ENCODE peak calls at places on chromosome 13, in four cellular contexts. One of them, this sample, is unnamed.

GRCh38 chr13:100394005-100394695 is 194.4 kb downstream of the GGACT start:
- DNase-seq in mesendoderm: no peak
- DNase-seq in neuronal stem cell: no peak
- DNase-seq in H9: no peak
- DNase-seq in this sample: peak; percentile 84

GRCh38 chr13:51425410-51426042 is 27.3 kb downstream of the INTS6 start:
- DNase-seq in neuronal stem cell: no peak
- DNase-seq in H9: no peak
- DNase-seq in mesendoderm: peak; percentile 4
- DNase-seq in this sample: peak; percentile 62

GRCh38 chr13:27920677-27921420 is 1.0 kb downstream of the PDX1 start:
- DNase-seq in H9: peak; percentile 49
- DNase-seq in neuronal stem cell: peak; percentile 36
- DNase-seq in mesendoderm: peak; percentile 53
- DNase-seq in this sample: peak; percentile 45

GRCh38 chr13:23615677-23616076 is 45.5 kb downstream of the TNFRSF19 start:
- DNase-seq in H9: no peak
- DNase-seq in neuronal stem cell: peak; percentile 71
- DNase-seq in mesendoderm: peak; percentile 53
- DNase-seq in this sample: no peak

GRCh38 chr13:101785858-101786257 is 333.4 kb downstream of the ITGBL1 start:
- DNase-seq in neuronal stem cell: peak; percentile 5
- DNase-seq in mesendoderm: peak; percentile 82
- DNase-seq in H9: peak; percentile 72
- DNase-seq in this sample: peak; percentile 24

GRCh38 chr13:76523740-76524382 is 362.3 kb downstream of the KCTD12 start:
- DNase-seq in H9: no peak
- DNase-seq in mesendoderm: peak; percentile 18
- DNase-seq in neuronal stem cell: no peak
- DNase-seq in this sample: no peak

GRCh38 chr13:113160983-113161382 is 2.5 kb downstream of the PROZ start:
- DNase-seq in mesendoderm: no peak
- DNase-seq in neuronal stem cell: no peak
- DNase-seq in H9: no peak
- DNase-seq in this sample: no peak

GRCh38 chr13:61086052-61086451 is 329.6 kb downstream of the PCDH20 start:
- DNase-seq in mesendoderm: peak; percentile 19
- DNase-seq in neuronal stem cell: no peak
- DNase-seq in H9: no peak
- DNase-seq in this sample: no peak

GRCh38 chr13:44106231-44107152 is 226.8 kb downstream of the LACC1 start:
- DNase-seq in neuronal stem cell: no peak
- DNase-seq in H9: no peak
- DNase-seq in mesendoderm: no peak
- DNase-seq in this sample: no peak

GRCh38 chr13:47723898-47724297 is 277.2 kb downstream of the SUCLA2 start:
- DNase-seq in H9: no peak
- DNase-seq in neuronal stem cell: no peak
- DNase-seq in mesendoderm: peak; percentile 26
- DNase-seq in this sample: no peak

GRCh38 chr13:109787135-109787954 is 962 bp upstream of the IRS2 start:
- DNase-seq in H9: peak; percentile 62
- DNase-seq in mesendoderm: peak; percentile 78
- DNase-seq in neuronal stem cell: peak; percentile 69
- DNase-seq in this sample: peak; percentile 63

GRCh38 chr13:28451482-28452217 is 43.3 kb downstream of the FLT1 start:
- DNase-seq in mesendoderm: peak; percentile 55
- DNase-seq in H9: peak; percentile 59
- DNase-seq in neuronal stem cell: no peak
- DNase-seq in this sample: no peak

GRCh38 chr13:46571189-46571901 is 18.4 kb downstream of the LRCH1 start:
- DNase-seq in mesendoderm: peak; percentile 29
- DNase-seq in neuronal stem cell: no peak
- DNase-seq in H9: no peak
- DNase-seq in this sample: peak; percentile 71

GRCh38 chr13:60431108-60431700 is 34.2 kb downstream of the TDRD3 start:
- DNase-seq in H9: no peak
- DNase-seq in mesendoderm: peak; percentile 73
- DNase-seq in neuronal stem cell: peak; percentile 41
- DNase-seq in this sample: peak; percentile 67

GRCh38 chr13:56924401-56924800 is 216.3 kb upstream of the PRR20A start:
- DNase-seq in H9: no peak
- DNase-seq in neuronal stem cell: no peak
- DNase-seq in mesendoderm: no peak
- DNase-seq in this sample: no peak

GRCh38 chr13:63190742-63191141 is 1775.1 kb upstream of the PCDH20 start:
- DNase-seq in mesendoderm: peak; percentile 65
- DNase-seq in neuronal stem cell: no peak
- DNase-seq in H9: no peak
- DNase-seq in this sample: peak; percentile 62

GRCh38 chr13:87798536-87798935 is 127.4 kb downstream of the SLITRK5 start:
- DNase-seq in H9: no peak
- DNase-seq in neuronal stem cell: no peak
- DNase-seq in mesendoderm: no peak
- DNase-seq in this sample: no peak

GRCh38 chr13:28485097-28485496 is 9.8 kb downstream of the FLT1 start:
- DNase-seq in mesendoderm: no peak
- DNase-seq in neuronal stem cell: no peak
- DNase-seq in H9: no peak
- DNase-seq in this sample: no peak

GRCh38 chr13:86986448-86986847 is 684.7 kb upstream of the SLITRK5 start:
- DNase-seq in mesendoderm: peak; percentile 16
- DNase-seq in neuronal stem cell: peak; percentile 52
- DNase-seq in H9: no peak
- DNase-seq in this sample: peak; percentile 45

GRCh38 chr13:44259045-44260042 is 114.3 kb upstream of the SERP2 start:
- DNase-seq in H9: no peak
- DNase-seq in mesendoderm: no peak
- DNase-seq in neuronal stem cell: no peak
- DNase-seq in this sample: peak; percentile 91

GRCh38 chr13:113209880-113210421 is 538 bp downstream of the CUL4A start:
- DNase-seq in mesendoderm: peak; percentile 83
- DNase-seq in H9: peak; percentile 72
- DNase-seq in neuronal stem cell: peak; percentile 47
- DNase-seq in this sample: peak; percentile 82

GRCh38 chr13:19587635-19588300 is 26.4 kb upstream of the TPTE2 start:
- DNase-seq in mesendoderm: peak; percentile 20
- DNase-seq in H9: no peak
- DNase-seq in neuronal stem cell: no peak
- DNase-seq in this sample: peak; percentile 27

GRCh38 chr13:46894534-46894906 is 2.3 kb downstream of the HTR2A start:
- DNase-seq in H9: no peak
- DNase-seq in neuronal stem cell: no peak
- DNase-seq in mesendoderm: no peak
- DNase-seq in this sample: peak; percentile 16

GRCh38 chr13:29707876-29708543 is 112.5 kb upstream of the SLC7A1 start:
- DNase-seq in H9: peak; percentile 86
- DNase-seq in neuronal stem cell: peak; percentile 17
- DNase-seq in mesendoderm: peak; percentile 84
- DNase-seq in this sample: peak; percentile 51

GRCh38 chr13:47085346-47085745 is 188.5 kb upstream of the HTR2A start:
- DNase-seq in neuronal stem cell: no peak
- DNase-seq in mesendoderm: no peak
- DNase-seq in H9: no peak
- DNase-seq in this sample: no peak

GRCh38 chr13:28347456-28348371 is 147.2 kb downstream of the FLT1 start:
- DNase-seq in mesendoderm: peak; percentile 69
- DNase-seq in neuronal stem cell: no peak
- DNase-seq in H9: no peak
- DNase-seq in this sample: no peak

GRCh38 chr13:51070005-51070649 is 40.9 kb downstream of the C13orf42 start:
- DNase-seq in H9: peak; percentile 87
- DNase-seq in mesendoderm: peak; percentile 84
- DNase-seq in neuronal stem cell: peak; percentile 83
- DNase-seq in this sample: peak; percentile 74

GRCh38 chr13:101919541-101920306 is 467.2 kb downstream of the ITGBL1 start:
- DNase-seq in neuronal stem cell: peak; percentile 56
- DNase-seq in mesendoderm: peak; percentile 65
- DNase-seq in H9: peak; percentile 73
- DNase-seq in this sample: peak; percentile 42

GRCh38 chr13:21478881-21479808 is 20.0 kb upstream of the ZDHHC20 start:
- DNase-seq in neuronal stem cell: peak; percentile 65
- DNase-seq in H9: no peak
- DNase-seq in mesendoderm: peak; percentile 80
- DNase-seq in this sample: peak; percentile 84

GRCh38 chr13:57630661-57631606 is 610 bp upstream of the PCDH17 start:
- DNase-seq in H9: peak; percentile 35
- DNase-seq in mesendoderm: peak; percentile 30
- DNase-seq in neuronal stem cell: no peak
- DNase-seq in this sample: peak; percentile 64

GRCh38 chr13:69496951-69497350 is 610.7 kb upstream of the ATXN8OS start:
- DNase-seq in mesendoderm: no peak
- DNase-seq in H9: no peak
- DNase-seq in neuronal stem cell: no peak
- DNase-seq in this sample: no peak

GRCh38 chr13:104008571-104009435 is 942.6 kb upstream of the SLC10A2 start:
- DNase-seq in H9: no peak
- DNase-seq in neuronal stem cell: no peak
- DNase-seq in mesendoderm: no peak
- DNase-seq in this sample: peak; percentile 68

DNA sequence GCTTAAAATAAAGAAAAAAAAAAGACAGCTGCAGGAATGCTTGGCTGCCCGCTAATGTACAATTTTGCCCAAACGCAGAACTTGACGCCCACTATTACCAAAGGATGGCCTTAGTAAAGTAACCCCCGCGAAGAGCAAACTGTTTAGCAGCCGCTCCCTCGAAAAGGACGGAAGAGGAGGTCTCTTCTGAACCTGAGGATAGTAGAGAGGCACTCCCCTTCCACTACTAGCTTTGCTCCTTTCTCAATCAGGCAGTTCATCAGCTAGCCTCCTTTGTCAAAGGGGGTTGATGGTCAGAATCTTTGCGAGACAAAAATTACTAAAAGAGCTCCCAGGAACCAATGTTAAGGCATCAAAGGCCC is 556 bp downstream of the CAB39L start:
- DNase-seq in neuronal stem cell: peak; percentile 40
- DNase-seq in mesendoderm: no peak
- DNase-seq in H9: no peak
- DNase-seq in this sample: no peak
- H3K4me2 ChIP-seq in neuronal stem cell: peak overlapping the region; percentile 66
- H3K4me2 ChIP-seq in mesendoderm: peak overlapping the region; percentile 28
- H3K4me2 ChIP-seq in H9: peak overlapping the region; percentile 77
- H3K4me2 ChIP-seq in this sample: peak overlapping the region; percentile 53

GRCh38 chr13:112052213-112052612 is 14.7 kb upstream of the SOX1 start:
- DNase-seq in mesendoderm: no peak
- DNase-seq in neuronal stem cell: no peak
- DNase-seq in H9: no peak
- DNase-seq in this sample: no peak

GRCh38 chr13:112055032-112055416 is 11.9 kb upstream of the SOX1 start:
- DNase-seq in neuronal stem cell: no peak
- DNase-seq in mesendoderm: no peak
- DNase-seq in H9: no peak
- DNase-seq in this sample: no peak

GRCh38 chr13:112054616-112055015 is 12.3 kb upstream of the SOX1 start:
- DNase-seq in neuronal stem cell: no peak
- DNase-seq in mesendoderm: no peak
- DNase-seq in H9: no peak
- DNase-seq in this sample: no peak

GRCh38 chr13:112053744-112054615 is 13.0 kb upstream of the SOX1 start:
- DNase-seq in neuronal stem cell: no peak
- DNase-seq in mesendoderm: no peak
- DNase-seq in H9: no peak
- DNase-seq in this sample: no peak

DNA sequence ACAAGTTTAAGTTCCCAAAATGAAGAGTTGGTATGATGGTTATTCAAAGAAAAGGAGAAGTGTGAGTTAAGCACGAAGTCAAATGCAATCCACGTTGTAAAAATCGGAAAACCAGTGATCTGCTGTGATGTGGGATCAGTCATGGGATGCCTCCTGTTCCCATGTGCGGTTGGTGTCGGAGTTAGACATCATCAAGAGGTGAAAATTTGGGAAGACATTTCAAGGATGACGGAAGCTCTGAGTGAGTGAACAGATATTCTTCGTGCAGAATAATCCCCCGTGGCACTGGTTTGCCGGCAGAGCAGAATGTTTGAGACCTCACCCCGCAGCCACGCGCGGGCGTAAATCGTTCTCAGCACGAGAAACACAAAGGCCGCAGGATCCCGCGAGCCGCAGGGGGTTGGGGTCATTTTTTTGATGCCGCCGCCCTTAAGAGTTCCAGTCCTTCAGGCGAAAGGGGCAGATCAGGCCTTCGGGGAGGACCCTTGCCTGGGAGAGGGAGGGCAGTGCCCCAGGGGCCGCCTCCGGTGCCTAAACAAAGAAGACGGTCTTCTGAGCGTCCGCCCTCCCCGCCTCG is 13.7 kb upstream of the SOX1 start:
- DNase-seq in H9: peak; percentile 81
- DNase-seq in neuronal stem cell: no peak
- DNase-seq in mesendoderm: peak; percentile 50
- DNase-seq in this sample: no peak
- H3K27me3 ChIP-seq in H9: peaks cover 66% of the 10 kb centered on the region
- H3K27me3 ChIP-seq in neuronal stem cell: peaks cover 76% of the 10 kb centered on the region
- H3K27me3 ChIP-seq in mesendoderm: peaks cover 63% of the 10 kb centered on the region
- H3K27me3 ChIP-seq in this sample: peaks cover 67% of the 10 kb centered on the region

GRCh38 chr13:73661687-73662425 is 472.3 kb downstream of the KLF12 start:
- DNase-seq in mesendoderm: no peak
- DNase-seq in neuronal stem cell: no peak
- DNase-seq in H9: peak; percentile 38
- DNase-seq in this sample: no peak
- H2BK120ac ChIP-seq in mesendoderm: no peak overlapping the region
- H2BK120ac ChIP-seq in neuronal stem cell: no peak overlapping the region
- H2BK120ac ChIP-seq in H9: no peak overlapping the region
- H2BK120ac ChIP-seq in this sample: no peak overlapping the region

GRCh38 chr13:35465345-35465744 is 11.1 kb downstream of the MAB21L1 start:
- DNase-seq in neuronal stem cell: no peak
- DNase-seq in mesendoderm: no peak
- DNase-seq in H9: no peak
- DNase-seq in this sample: no peak

GRCh38 chr13:35471466-35472307 is 4.8 kb downstream of the MAB21L1 start:
- DNase-seq in H9: no peak
- DNase-seq in neuronal stem cell: peak; percentile 48
- DNase-seq in mesendoderm: peak; percentile 33
- DNase-seq in this sample: peak; percentile 16

GRCh38 chr13:35469781-35470380 is 6.6 kb downstream of the MAB21L1 start:
- DNase-seq in mesendoderm: no peak
- DNase-seq in neuronal stem cell: no peak
- DNase-seq in H9: no peak
- DNase-seq in this sample: no peak

GRCh38 chr13:35470671-35471465 is 5.6 kb downstream of the MAB21L1 start:
- DNase-seq in neuronal stem cell: peak; percentile 71
- DNase-seq in mesendoderm: peak; percentile 85
- DNase-seq in H9: peak; percentile 75
- DNase-seq in this sample: peak; percentile 11

GRCh38 chr13:35468195-35468594 is 8.3 kb downstream of the MAB21L1 start:
- DNase-seq in mesendoderm: no peak
- DNase-seq in neuronal stem cell: no peak
- DNase-seq in H9: no peak
- DNase-seq in this sample: no peak
- H3K4me2 ChIP-seq in mesendoderm: no peak overlapping the region
- H3K4me2 ChIP-seq in neuronal stem cell: no peak overlapping the region
- H3K4me2 ChIP-seq in H9: no peak overlapping the region
- H3K4me2 ChIP-seq in this sample: no peak overlapping the region

This sample was measured in mesenchymal stem cell.